ENCODE peak calls at places on chromosomes 4 and X, in ten cellular contexts. N is suprapubic skin, H is body of pancreas, J is A549, T is stomach, V is testis, E is adrenal gland, X is prostate gland, G is erythroblast, A is transverse colon. O is an unnamed sample.

GRCh38 chrX:9943420-9943819 is 23.7 kb upstream of the CLDN34 start:
- DNase-seq in N (no peak), H (no peak), J (no peak), T (no peak), V (no peak), E (no peak), X (no peak), G (no peak), A (no peak), O (no peak)

GRCh38 chr4:88659061-88659889 is 38.4 kb downstream of the NAP1L5 start:
- DNase-seq in N (no peak), H (peak; percentile 56), J (peak; percentile 64), T (peak; percentile 64), V (peak; percentile 71), E (peak; percentile 51), X (peak; percentile 58), G (peak; percentile 48), A (peak; percentile 45), O (no peak)

GRCh38 chr4:169116270-169116901 is 106.3 kb upstream of the CBR4 start:
- DNase-seq in N (no peak), H (no peak), J (no peak), T (no peak), V (no peak), E (no peak), X (no peak), G (no peak), A (no peak), O (no peak)

GRCh38 chr4:73600917-73601316 is 19.3 kb downstream of the RASSF6 start:
- DNase-seq in N (no peak), H (no peak), J (no peak), T (no peak), V (no peak), E (no peak), X (no peak), G (no peak), A (no peak), O (no peak)

GRCh38 chr4:176084769-176085168 is 19.1 kb downstream of the WDR17 start:
- DNase-seq in N (no peak), H (no peak), J (no peak), T (no peak), V (no peak), E (no peak), X (no peak), G (no peak), A (no peak), O (no peak)

GRCh38 chr4:79623125-79623905 is 215.3 kb upstream of the GK2 start:
- DNase-seq in N (no peak), H (no peak), J (no peak), T (no peak), V (peak; percentile 45), E (no peak), X (peak; percentile 72), G (no peak), A (no peak), O (no peak)

GRCh38 chr4:93718233-93718632 is 110.3 kb upstream of the ATOH1 start:
- DNase-seq in N (no peak), H (no peak), J (no peak), T (no peak), V (no peak), E (no peak), X (no peak), G (no peak), A (no peak), O (no peak)

GRCh38 chr4:40848981-40849380 is 99.2 kb downstream of the NSUN7 start:
- DNase-seq in N (no peak), H (no peak), J (no peak), T (no peak), V (no peak), E (no peak), X (no peak), G (no peak), A (no peak), O (no peak)

GRCh38 chr4:87946766-87947165 is 28.7 kb upstream of the SPP1 start:
- DNase-seq in N (no peak), H (no peak), J (no peak), T (no peak), V (no peak), E (no peak), X (no peak), G (no peak), A (no peak), O (no peak)

GRCh38 chr4:41290486-41290885 is 33.8 kb downstream of the UCHL1 start:
- DNase-seq in N (no peak), H (no peak), J (no peak), T (no peak), V (no peak), E (no peak), X (no peak), G (no peak), A (peak; percentile 8), O (no peak)

GRCh38 chr4:84403656-84404055 is 95.4 kb downstream of the NKX6-1 start:
- DNase-seq in N (no peak), H (no peak), J (no peak), T (no peak), V (no peak), E (no peak), X (no peak), G (no peak), A (no peak), O (no peak)

GRCh38 chr4:167088115-167088514 is 146.2 kb downstream of the SPOCK3 start:
- DNase-seq in N (no peak), H (no peak), J (no peak), T (no peak), V (no peak), E (no peak), X (no peak), G (no peak), A (no peak), O (no peak)

GRCh38 chr4:158610790-158611189 is 60.9 kb downstream of the C4orf46 start:
- DNase-seq in N (no peak), H (no peak), J (no peak), T (no peak), V (no peak), E (no peak), X (no peak), G (no peak), A (no peak), O (no peak)

GRCh38 chr4:145195167-145195952 is 15.0 kb upstream of the OTUD4 start:
- DNase-seq in N (no peak), H (no peak), J (no peak), T (no peak), V (no peak), E (no peak), X (no peak), G (no peak), A (no peak), O (no peak)

GRCh38 chr4:57854748-57855147 is 744.6 kb upstream of the IGFBP7 start:
- DNase-seq in N (no peak), H (no peak), J (no peak), T (no peak), V (no peak), E (no peak), X (no peak), G (no peak), A (no peak), O (no peak)

GRCh38 chr4:165208322-165208652 is 926 bp downstream of the KLHL2 start:
- DNase-seq in N (no peak), H (no peak), J (no peak), T (no peak), V (no peak), E (no peak), X (no peak), G (no peak), A (no peak), O (no peak)

GRCh38 chr4:118175506-118175905 is 141.2 kb downstream of the NDST3 start:
- DNase-seq in N (no peak), H (no peak), J (no peak), T (no peak), V (no peak), E (no peak), X (no peak), G (no peak), A (no peak), O (no peak)

GRCh38 chr4:127809173-127809800 is 27.2 kb downstream of the HSPA4L start:
- DNase-seq in N (no peak), H (no peak), J (no peak), T (no peak), V (no peak), E (no peak), X (no peak), G (no peak), A (no peak), O (no peak)

GRCh38 chr4:41160010-41160789 is 54.1 kb downstream of the APBB2 start:
- DNase-seq in N (no peak), H (no peak), J (peak; percentile 37), T (no peak), V (no peak), E (no peak), X (no peak), G (no peak), A (no peak), O (no peak)

GRCh38 chr4:125511715-125512114 is 197.0 kb downstream of the FAT4 start:
- DNase-seq in N (no peak), H (no peak), J (no peak), T (no peak), V (no peak), E (no peak), X (no peak), G (no peak), A (no peak), O (no peak)
- TF ChIP-seq POLR2A in N (no peak), H (no peak), J (no peak), T (no peak), V (no peak), E (no peak), X (no peak), G (no peak), A (no peak), O (no peak)

GRCh38 chr4:154585369-154586018 is 5.0 kb downstream of the FGA start:
- DNase-seq in N (no peak), H (no peak), J (no peak), T (no peak), V (no peak), E (no peak), X (no peak), G (no peak), A (no peak), O (no peak)
- TF ChIP-seq POLR2A in N (no peak), H (no peak), J (no peak), T (no peak), V (no peak), E (no peak), X (no peak), G (no peak), A (no peak), O (no peak)

DNA sequence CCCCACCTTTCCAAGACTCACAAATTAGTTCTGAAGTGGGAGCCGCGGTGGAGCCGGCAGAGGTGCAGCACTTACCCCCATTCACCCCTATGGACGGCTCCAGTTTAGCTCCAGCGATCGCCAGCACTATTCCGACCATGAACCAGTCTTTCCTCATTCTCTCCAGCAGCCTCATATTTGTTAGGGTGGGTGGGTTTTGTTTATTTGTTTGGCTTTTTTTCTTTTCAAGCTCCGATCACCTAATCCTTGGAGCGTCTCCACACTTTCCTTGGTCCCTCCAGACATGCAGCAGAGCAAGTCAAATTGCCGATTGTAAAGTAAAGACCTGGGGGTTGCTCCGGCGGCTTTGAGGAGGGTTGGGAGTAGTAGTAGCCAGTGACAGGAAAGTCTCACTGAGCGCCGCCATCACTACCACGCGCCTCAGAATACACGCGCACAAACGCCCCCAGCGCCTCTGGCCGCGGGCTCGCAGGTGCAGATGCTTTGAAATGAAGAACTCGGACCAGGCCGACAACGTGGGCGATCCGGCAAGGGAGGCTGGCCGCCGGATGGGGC is at the start of gene SLC10A7:
- DNase-seq in N (peak; percentile 89), H (peak; percentile 76), J (peak; percentile 64), T (peak; percentile 75), V (peak; percentile 89), E (peak; percentile 70), X (peak; percentile 73), G (peak; percentile 86), A (peak; percentile 82), O (peak; percentile 8)
- TF ChIP-seq POLR2A in N (no peak), H (no peak), J (no peak), T (no peak), V (no peak), E (no peak), X (no peak), G (no peak), A (no peak), O (no peak)

GRCh38 chr4:5708171-5708828 is at the start of gene EVC2:
- DNase-seq in N (peak; percentile 88), H (peak; percentile 61), J (peak; percentile 13), T (peak; percentile 60), V (peak; percentile 74), E (peak; percentile 25), X (peak; percentile 65), G (no peak), A (peak; percentile 58), O (no peak)
- TF ChIP-seq POLR2A in N (peak; percentile 44), H (peak; percentile 47), J (peak; percentile 54), T (no peak), V (no peak), E (no peak), X (peak; percentile 44), G (no peak), A (no peak), O (no peak)